ENCODE peak calls at places on chromosome 6, in six cellular contexts. Y is effector memory CD4-positive, alpha-beta T cell; J is AG04449; L is heart right ventricle; O is H7; B is GM12865. W is an unnamed sample.

GRCh38 chr6:168145747-168146596 is 67.0 kb upstream of the FRMD1 start:
- DNase-seq in Y (no peak), J (no peak), L (no peak), O (no peak), B (no peak), W (no peak)

GRCh38 chr6:160355001-160355400 is 6.8 kb downstream of the SLC22A3 start:
- DNase-seq in Y (no peak), J (no peak), L (no peak), O (no peak), B (no peak), W (no peak)

GRCh38 chr6:82893889-82894652 is 171.6 kb downstream of the UBE3D start:
- DNase-seq in Y (no peak), J (no peak), L (no peak), O (no peak), B (no peak), W (peak; percentile 64)

GRCh38 chr6:21914121-21914973 is 320.8 kb downstream of the SOX4 start:
- DNase-seq in Y (no peak), J (no peak), L (peak; percentile 69), O (no peak), B (no peak), W (peak; percentile 75)

GRCh38 chr6:68256391-68256790 is 378.7 kb upstream of the ADGRB3 start:
- DNase-seq in Y (no peak), J (no peak), L (no peak), O (no peak), B (no peak), W (no peak)

GRCh38 chr6:22828179-22829062 is 259.1 kb downstream of the HDGFL1 start:
- DNase-seq in Y (no peak), J (peak; percentile 95), L (no peak), O (peak; percentile 69), B (peak; percentile 39), W (peak; percentile 23)

GRCh38 chr6:16108996-16109658 is 19.8 kb upstream of the MYLIP start:
- DNase-seq in Y (no peak), J (no peak), L (peak; percentile 25), O (no peak), B (no peak), W (no peak)

GRCh38 chr6:88895911-88896310 is 67.5 kb downstream of the RNGTT start:
- DNase-seq in Y (no peak), J (no peak), L (no peak), O (peak; percentile 7), B (no peak), W (no peak)

GRCh38 chr6:84511929-84512328 is 252.5 kb downstream of the TBX18 start:
- DNase-seq in Y (no peak), J (no peak), L (no peak), O (no peak), B (no peak), W (no peak)

GRCh38 chr6:134080171-134080795 is 27.9 kb upstream of the SLC2A12 start:
- DNase-seq in Y (no peak), J (no peak), L (no peak), O (no peak), B (peak; percentile 51), W (no peak)

GRCh38 chr6:39357998-39358686 is 35.6 kb upstream of the KCNK16 start:
- DNase-seq in Y (no peak), J (no peak), L (no peak), O (peak; percentile 8), B (peak; percentile 23), W (no peak)

GRCh38 chr6:63572733-63573139 is 456 bp downstream of the LOC128125822 start:
- DNase-seq in Y (no peak), J (no peak), L (no peak), O (peak; percentile 46), B (no peak), W (no peak)

GRCh38 chr6:35302604-35303218 is 5.1 kb downstream of the DEF6 start:
- DNase-seq in Y (peak; percentile 84), J (no peak), L (peak; percentile 36), O (peak; percentile 85), B (peak; percentile 86), W (no peak)

GRCh38 chr6:157531986-157532365 is 151.0 kb downstream of the ZDHHC14 start:
- DNase-seq in Y (no peak), J (no peak), L (no peak), O (no peak), B (no peak), W (no peak)

GRCh38 chr6:26197736-26198625 is 110.8 kb downstream of the HFE start:
- DNase-seq in Y (no peak), J (no peak), L (no peak), O (no peak), B (peak; percentile 85), W (peak; percentile 34)

GRCh38 chr6:14537061-14537460 is 419.5 kb downstream of the CD83 start:
- DNase-seq in Y (no peak), J (no peak), L (no peak), O (no peak), B (no peak), W (no peak)

GRCh38 chr6:132566404-132566803 is 3.7 kb upstream of the TAAR6 start:
- DNase-seq in Y (no peak), J (no peak), L (no peak), O (no peak), B (no peak), W (no peak)

GRCh38 chr6:147678256-147678655 is 169.8 kb downstream of the SAMD5 start:
- DNase-seq in Y (no peak), J (no peak), L (no peak), O (no peak), B (no peak), W (no peak)

GRCh38 chr6:53342210-53342609 is 6.5 kb downstream of the ELOVL5 start:
- DNase-seq in Y (no peak), J (no peak), L (no peak), O (no peak), B (no peak), W (no peak)

GRCh38 chr6:137148291-137149076 is 25.0 kb downstream of the IL22RA2 start:
- DNase-seq in Y (no peak), J (no peak), L (no peak), O (no peak), B (no peak), W (no peak)

GRCh38 chr6:79173378-79173777 is 61.1 kb downstream of the HMGN3 start:
- DNase-seq in Y (no peak), J (no peak), L (no peak), O (no peak), B (peak; percentile 4), W (no peak)

GRCh38 chr6:138815797-138816528 is 20.1 kb downstream of the ECT2L start:
- DNase-seq in Y (no peak), J (peak; percentile 16), L (no peak), O (peak; percentile 45), B (peak; percentile 72), W (no peak)

GRCh38 chr6:19841181-19841580 is 4.0 kb downstream of the ID4 start:
- DNase-seq in Y (no peak), J (no peak), L (no peak), O (no peak), B (no peak), W (no peak)

GRCh38 chr6:110398778-110399177 is 16.6 kb downstream of the DDO start:
- DNase-seq in Y (no peak), J (no peak), L (no peak), O (no peak), B (no peak), W (no peak)

GRCh38 chr6:44653761-44654218 is 266.3 kb downstream of the CDC5L start:
- DNase-seq in Y (no peak), J (no peak), L (no peak), O (no peak), B (no peak), W (no peak)
- H3K4me3 ChIP-seq in Y (no peak overlapping the region), J (no peak overlapping the region), L (no peak overlapping the region), O (no peak overlapping the region), B (no peak overlapping the region), W (no peak overlapping the region)

GRCh38 chr6:37081042-37081607 is 75.7 kb downstream of the FGD2 start:
- DNase-seq in Y (no peak), J (no peak), L (no peak), O (no peak), B (no peak), W (no peak)

GRCh38 chr6:37074053-37074827 is 68.8 kb downstream of the FGD2 start:
- DNase-seq in Y (no peak), J (peak; percentile 44), L (peak; percentile 44), O (no peak), B (no peak), W (peak; percentile 70)

GRCh38 chr6:37078814-37079213 is 73.4 kb downstream of the FGD2 start:
- DNase-seq in Y (no peak), J (no peak), L (no peak), O (no peak), B (no peak), W (no peak)

GRCh38 chr6:37082390-37082789 is 76.9 kb downstream of the FGD2 start:
- DNase-seq in Y (no peak), J (no peak), L (no peak), O (no peak), B (no peak), W (no peak)

DNA sequence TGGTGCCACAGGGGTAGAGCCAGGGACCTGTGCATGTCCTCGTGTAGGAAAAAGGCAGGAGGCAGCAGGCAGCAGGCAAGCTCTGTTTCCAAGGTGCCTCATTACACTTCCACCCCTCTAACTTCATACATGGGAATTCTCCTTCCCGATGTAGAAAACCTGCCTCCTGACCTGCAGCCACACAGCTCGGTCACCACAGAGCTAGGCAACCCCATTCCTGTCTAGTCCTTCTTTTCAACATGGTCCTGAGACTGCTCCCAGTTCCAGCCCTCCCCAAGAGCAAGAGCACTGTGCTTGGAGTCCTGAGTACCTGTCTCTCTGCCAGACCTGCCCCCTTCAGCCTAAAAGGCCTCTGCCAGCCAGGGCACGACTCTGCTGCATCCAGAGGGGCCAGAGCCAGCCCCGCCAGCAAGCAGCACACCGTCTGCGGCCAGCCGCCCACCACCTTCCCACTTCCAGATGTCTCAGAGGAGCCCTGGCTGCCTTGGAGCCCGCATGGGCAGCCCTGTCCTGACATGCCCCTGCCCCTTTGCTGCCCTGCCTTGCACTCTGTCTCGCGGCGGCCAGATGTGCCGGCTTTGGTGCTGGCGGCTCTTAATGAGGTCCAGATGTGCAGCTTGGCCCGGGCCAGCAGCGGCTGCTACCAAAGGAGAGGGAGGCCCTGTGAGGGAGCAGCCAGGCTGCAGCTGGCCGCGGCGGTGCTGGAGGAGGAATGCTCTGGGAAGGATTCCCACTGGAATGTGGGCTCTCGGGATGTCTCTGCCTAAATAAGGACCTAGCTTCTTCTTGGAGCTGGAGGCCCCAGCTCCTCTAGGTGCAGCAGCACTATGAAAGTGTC is 72.2 kb downstream of the FGD2 start:
- DNase-seq in Y (no peak), J (peak; percentile 78), L (peak; percentile 86), O (peak; percentile 84), B (no peak), W (peak; percentile 88)
- H3K4me3 ChIP-seq in Y (no peak overlapping the region), J (peak overlapping the region; percentile 12), L (no peak overlapping the region), O (no peak overlapping the region), B (no peak overlapping the region), W (no peak overlapping the region)

GRCh38 chr6:27214126-27214601 is 33.3 kb upstream of the PRSS16 start:
- DNase-seq in Y (no peak), J (no peak), L (no peak), O (no peak), B (peak; percentile 15), W (no peak)
- H3K4me3 ChIP-seq in Y (no peak overlapping the region), J (peak overlapping the region; percentile 30), L (no peak overlapping the region), O (peak overlapping the region; percentile 54), B (peak overlapping the region; percentile 61), W (no peak overlapping the region)

DNA sequence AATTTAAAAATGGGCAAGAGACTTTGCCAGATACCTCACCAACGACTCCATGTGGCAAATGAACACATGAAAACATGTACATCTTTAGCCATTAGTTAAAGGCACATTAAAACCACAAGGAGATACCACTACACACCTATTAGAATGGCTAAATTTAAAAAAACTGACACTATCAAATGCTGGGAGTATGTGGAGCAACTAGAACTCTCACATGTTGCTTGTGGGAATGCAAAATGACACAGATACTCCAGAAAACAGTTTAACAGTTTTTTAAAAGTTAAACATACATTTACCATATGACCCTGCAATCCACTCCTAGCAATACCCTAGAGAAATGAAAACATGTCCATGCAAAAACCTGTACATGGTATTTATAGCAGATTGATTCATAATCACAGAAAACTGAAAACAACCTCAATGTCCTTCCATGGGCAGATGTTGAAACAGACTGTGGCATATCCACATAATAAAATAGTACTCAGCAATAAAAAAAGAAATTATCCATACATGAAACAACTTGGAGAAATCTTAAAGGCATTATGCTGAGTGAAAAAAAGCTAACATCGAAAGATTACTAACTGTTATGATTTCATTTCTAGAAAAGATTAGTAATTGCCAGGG is 1.9 kb downstream of the RAB23 start:
- DNase-seq in Y (no peak), J (no peak), L (no peak), O (no peak), B (no peak), W (no peak)
- H3K4me3 ChIP-seq in Y (no peak overlapping the region), J (peak overlapping the region; percentile 32), L (no peak overlapping the region), O (no peak overlapping the region), B (no peak overlapping the region), W (no peak overlapping the region)

W was measured in right cardiac atrium.